ENCODE peak calls at places on chromosomes 6 and 20, in four cellular contexts. T is GM23338, P is Panc1, M is spleen. K is an unnamed sample.
A peak's percentile ranks its signal among the peaks of the same experiment; 100 is the strongest.

GRCh38 chr6:163955131-163955530 is 540.6 kb downstream of the QKI start:
- DNase-seq in T (no peak), P (no peak), M (no peak), K (no peak)

GRCh38 chr20:7703436-7703835 is 236.8 kb downstream of the HAO1 start:
- DNase-seq in P (no peak), M (no peak), T (no peak), K (no peak)

GRCh38 chr6:115360602-115361325 is 699.9 kb downstream of the FRK start:
- DNase-seq in P (no peak), M (no peak), T (no peak), K (no peak)

GRCh38 chr20:3123542-3123941 is 36.1 kb downstream of the FASTKD5 start:
- DNase-seq in P (no peak), M (no peak), T (no peak), K (peak; percentile 30)

GRCh38 chr6:50239853-50240252 is 190.1 kb upstream of the DEFB112 start:
- DNase-seq in P (no peak), T (no peak), M (peak; percentile 59), K (no peak)

GRCh38 chr20:4563534-4563933 is 158.2 kb upstream of the PRND start:
- DNase-seq in T (peak; percentile 70), M (no peak), P (no peak), K (no peak)

GRCh38 chr6:125868252-125868651 is 77.5 kb downstream of the NCOA7 start:
- DNase-seq in P (no peak), T (no peak), M (no peak), K (no peak)

GRCh38 chr6:89503641-89504040 is 70.7 kb downstream of the ANKRD6 start:
- DNase-seq in M (no peak), P (no peak), T (no peak), K (no peak)

GRCh38 chr20:15708984-15709598 is 864.2 kb downstream of the KIF16B start:
- DNase-seq in P (no peak), T (peak; percentile 85), M (peak; percentile 86), K (no peak)

GRCh38 chr6:48134246-48134645 is 23.2 kb upstream of the PTCHD4 start:
- DNase-seq in P (no peak), M (no peak), T (no peak), K (no peak)

GRCh38 chr20:52652271-52652670 is 319.9 kb upstream of the TSHZ2 start:
- DNase-seq in M (no peak), T (no peak), P (no peak), K (no peak)

GRCh38 chr20:9035129-9035528 is 33.8 kb upstream of the PLCB4 start:
- DNase-seq in M (no peak), T (no peak), P (no peak), K (no peak)

GRCh38 chr6:105087571-105088211 is 92.1 kb downstream of the POPDC3 start:
- DNase-seq in P (no peak), T (peak; percentile 76), M (no peak), K (no peak)

GRCh38 chr6:33770116-33770832 is 18.7 kb downstream of the LEMD2 start:
- DNase-seq in P (no peak), T (peak; percentile 58), M (no peak), K (no peak)

GRCh38 chr20:57165427-57166004 is 100.9 kb downstream of the BMP7 start:
- DNase-seq in M (peak; percentile 56), T (no peak), P (no peak), K (peak; percentile 45)

GRCh38 chr6:49336514-49337131 is 126.4 kb downstream of the MMUT start:
- DNase-seq in M (no peak), P (no peak), T (peak; percentile 9), K (no peak)

GRCh38 chr6:170067923-170068360 is 222.9 kb downstream of the DLL1 start:
- DNase-seq in M (peak; percentile 73), T (no peak), P (no peak), K (peak; percentile 59)

GRCh38 chr6:44646355-44646754 is 258.8 kb downstream of the CDC5L start:
- DNase-seq in P (no peak), M (no peak), T (no peak), K (no peak)

GRCh38 chr6:75204959-75205775 is 686 bp downstream of the COL12A1 start:
- DNase-seq in M (peak; percentile 72), T (peak; percentile 68), P (no peak), K (peak; percentile 88)

GRCh38 chr20:46962452-46963195 is 68.0 kb downstream of the EYA2 start:
- DNase-seq in T (no peak), P (no peak), M (peak; percentile 68), K (no peak)

GRCh38 chr20:32207626-32208498 is at the start of the genes PLAGL2 and POFUT1:
- DNase-seq in P (peak; percentile 32), M (peak; percentile 98), T (peak; percentile 96), K (peak; percentile 91)

GRCh38 chr6:147251072-147251471 is 46.9 kb downstream of the STXBP5 start:
- DNase-seq in T (no peak), M (no peak), P (no peak), K (no peak)

GRCh38 chr20:10179574-10180298 is 38.9 kb upstream of the SNAP25 start:
- DNase-seq in M (no peak), P (no peak), T (peak; percentile 78), K (no peak)

GRCh38 chr6:47352169-47352568 is 42.5 kb upstream of the TNFRSF21 start:
- DNase-seq in T (peak; percentile 53), M (no peak), P (no peak), K (no peak)

GRCh38 chr6:107853226-107853625 is 29.1 kb upstream of the SCML4 start:
- DNase-seq in M (no peak), P (no peak), T (no peak), K (no peak)

GRCh38 chr20:36856691-36857635 is 19.0 kb upstream of the TLDC2 start:
- DNase-seq in P (no peak), T (no peak), M (peak; percentile 78), K (no peak)

GRCh38 chr20:1933465-1933870 is 38.3 kb downstream of the SIRPA start:
- DNase-seq in M (no peak), T (no peak), P (no peak), K (peak; percentile 94)

GRCh38 chr20:64106981-64107735 is at the start of gene NPBWR2:
- DNase-seq in T (peak; percentile 11), P (no peak), M (peak; percentile 82), K (peak; percentile 48)

GRCh38 chr20:51341581-51341980 is 200.9 kb downstream of the NFATC2 start:
- DNase-seq in T (no peak), M (peak; percentile 38), P (no peak), K (peak; percentile 45)

GRCh38 chr20:45461225-45461624 is 8.3 kb upstream of the WFDC2 start:
- DNase-seq in M (no peak), P (no peak), T (no peak), K (no peak)

GRCh38 chr20:45459606-45460005 is 9.9 kb upstream of the WFDC2 start:
- DNase-seq in T (no peak), P (no peak), M (no peak), K (no peak)

GRCh38 chr20:45452238-45452637 is 17.3 kb upstream of the WFDC2 start:
- DNase-seq in M (no peak), T (no peak), P (no peak), K (no peak)

GRCh38 chr20:45452772-45453171 is 16.8 kb upstream of the WFDC2 start:
- DNase-seq in T (no peak), P (no peak), M (no peak), K (no peak)

DNA sequence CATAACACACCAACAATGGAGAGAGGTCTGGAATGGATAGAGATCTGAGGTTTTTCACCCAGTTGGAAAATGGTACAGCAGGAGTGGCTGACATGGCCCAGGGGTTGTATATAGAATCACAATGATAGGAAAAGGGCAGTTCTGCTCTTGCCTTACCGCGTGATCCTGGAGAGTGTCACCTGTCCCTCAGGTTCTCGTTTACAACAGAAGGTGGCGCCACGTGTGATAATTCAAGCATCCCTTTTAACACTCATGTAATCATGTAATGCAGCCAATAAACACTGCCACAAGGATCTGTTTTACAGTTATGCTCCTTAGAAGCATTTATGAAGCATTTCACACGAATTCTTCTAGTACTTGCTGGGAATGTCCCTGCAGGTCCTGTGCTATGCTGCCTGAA is 12.9 kb upstream of the WFDC2 start:
- DNase-seq in T (peak; percentile 82), P (no peak), M (no peak), K (no peak)
- TF ChIP-seq CTCF in T (peak; percentile 87), P (peak; percentile 61), M (no peak), K (peak; percentile 20)

GRCh38 chr6:127968394-127968793 is 67.5 kb upstream of the THEMIS start:
- DNase-seq in T (no peak), P (no peak), M (no peak), K (no peak)

GRCh38 chr6:127972815-127973214 is 72.0 kb upstream of the THEMIS start:
- DNase-seq in T (no peak), M (no peak), P (no peak), K (no peak)

GRCh38 chr6:127971386-127971785 is 70.5 kb upstream of the THEMIS start:
- DNase-seq in P (no peak), T (no peak), M (no peak), K (no peak)

GRCh38 chr6:127969701-127970100 is 68.8 kb upstream of the THEMIS start:
- DNase-seq in P (no peak), T (no peak), M (no peak), K (no peak)

DNA sequence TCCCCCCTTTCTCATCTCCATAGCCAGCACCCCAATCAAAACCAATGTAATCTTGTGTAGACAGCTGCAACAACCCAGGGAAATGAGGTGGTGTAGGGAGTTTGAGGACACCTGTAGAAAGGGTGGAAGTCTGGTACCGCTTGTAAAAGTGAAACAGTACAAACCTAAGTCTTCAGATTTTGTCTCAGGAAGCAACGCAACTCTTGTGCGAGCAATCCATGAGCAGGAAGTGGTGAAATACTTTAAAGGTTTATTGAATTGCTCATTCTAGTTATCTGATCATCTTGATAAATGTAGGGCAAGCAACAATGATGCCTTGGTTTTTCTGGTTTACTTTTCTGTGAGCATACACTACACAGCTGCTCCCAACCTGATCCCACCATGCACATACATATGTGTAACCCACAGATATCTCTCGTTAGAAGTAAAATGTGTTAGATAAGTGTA is 71.1 kb upstream of the THEMIS start:
- DNase-seq in T (no peak), P (peak; percentile 69), M (no peak), K (no peak)
- TF ChIP-seq POLR2AphosphoS5 in T (no peak), P (peak; percentile 47), M (no peak), K (no peak)

GRCh38 chr6:139161169-139161568 is 26.3 kb downstream of the HECA start:
- DNase-seq in M (no peak), P (no peak), T (no peak), K (no peak)

GRCh38 chr6:139161817-139162284 is 27.0 kb downstream of the HECA start:
- DNase-seq in P (no peak), M (no peak), T (no peak), K (no peak)

GRCh38 chr6:139165324-139165723 is 30.4 kb downstream of the HECA start:
- DNase-seq in T (no peak), P (no peak), M (no peak), K (no peak)

GRCh38 chr6:139166238-139166955 is 31.5 kb downstream of the HECA start:
- DNase-seq in T (no peak), M (no peak), P (no peak), K (no peak)

DNA sequence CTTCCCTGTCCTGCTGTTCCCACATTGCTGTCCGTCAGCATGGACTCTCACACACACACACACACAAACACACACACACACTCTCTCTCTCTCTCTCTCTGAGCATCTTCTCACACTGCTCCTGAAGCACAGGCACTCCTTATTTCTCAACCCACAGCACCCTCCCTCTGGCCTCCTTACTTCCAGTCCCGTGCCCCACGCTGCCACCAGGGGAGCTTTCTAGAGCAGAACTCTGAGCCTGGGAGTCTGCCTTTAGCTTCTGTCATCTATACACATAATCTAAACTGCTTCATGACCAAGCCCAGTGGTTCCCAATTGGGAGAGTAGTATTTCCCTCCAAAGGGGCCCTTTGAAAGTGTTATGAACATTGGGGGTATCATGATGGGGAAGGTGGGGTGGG is 29.1 kb downstream of the HECA start:
- DNase-seq in M (no peak), T (peak; percentile 54), P (no peak), K (no peak)
- TF ChIP-seq CTCF in M (no peak), T (peak; percentile 15), P (peak; percentile 14), K (no peak)

GRCh38 chr6:31385041-31385440 is 18.4 kb upstream of the MICA start:
- DNase-seq in P (no peak), M (no peak), T (no peak), K (no peak)
- TF ChIP-seq POLR2AphosphoS5 in P (no peak), M (no peak), T (no peak), K (no peak)

K was measured in sigmoid colon.